ENCODE peak calls at places on chromosomes 2 and 18, in five cellular contexts. W, A, I, Z and E are unnamed samples.

GRCh38 chr2:96427917-96428316 is 77.2 kb downstream of the NEURL3 start:
- DNase-seq in W (no peak), A (no peak), I (peak), Z (no peak), E (no peak)

GRCh38 chr18:9898792-9899549 is 13.2 kb downstream of the TXNDC2 start:
- DNase-seq in W (no peak), Z (no peak), A (no peak), I (no peak), E (no peak)

GRCh38 chr2:68907923-68908253 is 36.7 kb upstream of the BMP10 start:
- DNase-seq in W (no peak), A (no peak), I (no peak), Z (no peak), E (no peak)

GRCh38 chr2:182240862-182241371 is 185.9 kb downstream of the PDE1A start:
- DNase-seq in A (no peak), I (no peak), W (peak), Z (peak), E (peak)

GRCh38 chr2:196849895-196850294 is 40.7 kb upstream of the C2orf66 start:
- DNase-seq in W (no peak), I (no peak), Z (no peak), A (no peak), E (no peak)

GRCh38 chr18:2847341-2848144 is 737 bp downstream of the EMILIN2 start:
- DNase-seq in Z (peak), I (no peak), A (peak), W (peak), E (peak)

GRCh38 chr2:28028025-28028424 is 137.5 kb downstream of the BABAM2 start:
- DNase-seq in W (no peak), I (no peak), Z (no peak), A (no peak), E (no peak)

GRCh38 chr2:191038741-191039140 is 24.8 kb upstream of the STAT1 start:
- DNase-seq in W (no peak), I (no peak), A (no peak), Z (no peak), E (no peak)

GRCh38 chr2:136305517-136306192 is 187.7 kb upstream of the CXCR4 start:
- DNase-seq in I (peak), Z (peak), W (no peak), A (no peak), E (peak)

GRCh38 chr18:8301427-8302172 is 307.6 kb upstream of the RAB12 start:
- DNase-seq in Z (no peak), W (no peak), I (no peak), A (no peak), E (no peak)

GRCh38 chr2:136917281-136917680 is 151.9 kb downstream of the THSD7B start:
- DNase-seq in I (no peak), W (no peak), Z (no peak), A (no peak), E (no peak)

GRCh38 chr2:71680925-71681324 is 227.6 kb downstream of the DYSF start:
- DNase-seq in Z (no peak), I (no peak), A (no peak), W (no peak), E (no peak)

GRCh38 chr2:64273524-64274398 is 129.5 kb upstream of the PELI1 start:
- DNase-seq in A (peak), I (no peak), Z (no peak), W (peak), E (no peak)

GRCh38 chr2:223108376-223109100 is 56.5 kb downstream of the KCNE4 start:
- DNase-seq in I (no peak), W (no peak), Z (no peak), A (no peak), E (no peak)

GRCh38 chr18:13234528-13234795 is 15.9 kb downstream of the LDLRAD4 start:
- DNase-seq in I (no peak), Z (no peak), W (no peak), A (no peak), E (no peak)